ENCODE peak calls at places on chromosomes 6 and 20, in seven cellular contexts. E is LNCaP clone FGC, W is heart right ventricle, R is IMR-90, Q is dorsolateral prefrontal cortex, Y is H9, V is PC-9. L is an unnamed sample.

GRCh38 chr20:38573381-38573780 is 7.6 kb upstream of the ADIG start:
- DNase-seq in E (no peak), W (no peak), R (no peak), Q (no peak), Y (no peak), V (no peak), L (no peak)

GRCh38 chr20:49983848-49984408 is 1.1 kb downstream of the SNAI1 start:
- DNase-seq in E (no peak), W (peak), R (peak), Q (no peak), Y (no peak), V (peak), L (no peak)

GRCh38 chr6:30100585-30101422 is 12.1 kb downstream of the TRIM31 start:
- DNase-seq in E (no peak), W (peak), R (no peak), Q (no peak), Y (peak), V (peak), L (no peak)

GRCh38 chr20:9287826-9288225 is 218.9 kb downstream of the PLCB4 start:
- DNase-seq in E (no peak), W (no peak), R (no peak), Q (no peak), Y (no peak), V (no peak), L (no peak)

GRCh38 chr20:59955131-59955796 is 3.0 kb upstream of the CDH26 start:
- DNase-seq in E (peak), W (no peak), R (no peak), Q (no peak), Y (no peak), V (peak), L (no peak)

GRCh38 chr20:4366076-4366475 is 350.7 kb upstream of the RNF24 start:
- DNase-seq in E (no peak), W (no peak), R (no peak), Q (no peak), Y (no peak), V (no peak), L (no peak)

GRCh38 chr20:34375977-34376430 is 12.9 kb downstream of the ITCH start:
- DNase-seq in E (peak), W (no peak), R (no peak), Q (no peak), Y (no peak), V (no peak), L (no peak)

GRCh38 chr6:128209771-128210170 is 308.9 kb upstream of the THEMIS start:
- DNase-seq in E (no peak), W (no peak), R (peak), Q (no peak), Y (no peak), V (peak), L (no peak)

GRCh38 chr6:63565727-63566625 is 6.3 kb upstream of the LOC128125822 start:
- DNase-seq in E (no peak), W (no peak), R (peak), Q (no peak), Y (no peak), V (no peak), L (no peak)

GRCh38 chr6:152983637-152984386 is 971 bp upstream of the FBXO5 start:
- DNase-seq in E (peak), W (peak), R (peak), Q (peak), Y (peak), V (peak), L (peak)

GRCh38 chr6:136086686-136087085 is 163.4 kb downstream of the MTFR2 start:
- DNase-seq in E (no peak), W (no peak), R (no peak), Q (peak), Y (no peak), V (no peak), L (no peak)

GRCh38 chr20:11777861-11778570 is 139.7 kb upstream of the BTBD3 start:
- DNase-seq in E (no peak), W (no peak), R (peak), Q (no peak), Y (no peak), V (no peak), L (no peak)

GRCh38 chr6:155219299-155219698 is 44.5 kb upstream of the CLDN20 start:
- DNase-seq in E (no peak), W (no peak), R (no peak), Q (no peak), Y (no peak), V (no peak), L (no peak)

GRCh38 chr6:49541210-49541724 is 9.2 kb upstream of the C6orf141 start:
- DNase-seq in E (no peak), W (no peak), R (peak), Q (no peak), Y (no peak), V (peak), L (no peak)

GRCh38 chr6:51648236-51648635 is 439.2 kb downstream of the PKHD1 start:
- DNase-seq in E (no peak), W (no peak), R (no peak), Q (no peak), Y (no peak), V (no peak), L (no peak)

GRCh38 chr6:31272856-31273626 is 1.1 kb upstream of the HLA-C start:
- DNase-seq in E (no peak), W (no peak), R (no peak), Q (no peak), Y (no peak), V (no peak), L (no peak)

GRCh38 chr6:37862992-37863391 is 43.5 kb downstream of the ZFAND3 start:
- DNase-seq in E (peak), W (no peak), R (peak), Q (no peak), Y (no peak), V (peak), L (no peak)

GRCh38 chr6:149862901-149863595 is 1.1 kb downstream of the LRP11 start:
- DNase-seq in E (peak), W (peak), R (peak), Q (peak), Y (peak), V (peak), L (peak)

GRCh38 chr20:49399329-49399728 is 83.1 kb downstream of the KCNB1 start:
- DNase-seq in E (no peak), W (no peak), R (peak), Q (no peak), Y (no peak), V (no peak), L (no peak)

GRCh38 chr6:158256746-158257424 is 55.4 kb upstream of the TULP4 start:
- DNase-seq in E (no peak), W (no peak), R (no peak), Q (no peak), Y (no peak), V (no peak), L (no peak)

GRCh38 chr6:11771473-11772048 is 7.0 kb downstream of the ADTRP start:
- DNase-seq in E (no peak), W (no peak), R (peak), Q (no peak), Y (no peak), V (peak), L (no peak)

GRCh38 chr6:107699191-107700015 is 124.7 kb downstream of the SCML4 start:
- DNase-seq in E (no peak), W (no peak), R (no peak), Q (no peak), Y (peak), V (no peak), L (no peak)

GRCh38 chr6:53216301-53216700 is 67.7 kb upstream of the GCM1 start:
- DNase-seq in E (no peak), W (no peak), R (no peak), Q (no peak), Y (no peak), V (no peak), L (no peak)

GRCh38 chr6:79868098-79868722 is 79.1 kb downstream of the ELOVL4 start:
- DNase-seq in E (peak), W (no peak), R (peak), Q (no peak), Y (peak), V (peak), L (no peak)

GRCh38 chr20:6006603-6006949 is 47.3 kb downstream of the LRRN4 start:
- DNase-seq in E (no peak), W (no peak), R (no peak), Q (no peak), Y (no peak), V (no peak), L (no peak)

GRCh38 chr6:4567141-4567540 is 209.1 kb upstream of the CDYL start:
- DNase-seq in E (no peak), W (no peak), R (peak), Q (no peak), Y (no peak), V (peak), L (no peak)

GRCh38 chr20:5070081-5070480 is 49.7 kb downstream of the PCNA start:
- DNase-seq in E (no peak), W (no peak), R (no peak), Q (no peak), Y (no peak), V (no peak), L (no peak)

GRCh38 chr6:52407467-52407866 is 12.7 kb upstream of the EFHC1 start:
- DNase-seq in E (no peak), W (no peak), R (peak), Q (no peak), Y (no peak), V (peak), L (no peak)

GRCh38 chr20:33685328-33686007 is 717 bp downstream of the E2F1 start:
- DNase-seq in E (no peak), W (no peak), R (no peak), Q (no peak), Y (peak), V (peak), L (no peak)

DNA sequence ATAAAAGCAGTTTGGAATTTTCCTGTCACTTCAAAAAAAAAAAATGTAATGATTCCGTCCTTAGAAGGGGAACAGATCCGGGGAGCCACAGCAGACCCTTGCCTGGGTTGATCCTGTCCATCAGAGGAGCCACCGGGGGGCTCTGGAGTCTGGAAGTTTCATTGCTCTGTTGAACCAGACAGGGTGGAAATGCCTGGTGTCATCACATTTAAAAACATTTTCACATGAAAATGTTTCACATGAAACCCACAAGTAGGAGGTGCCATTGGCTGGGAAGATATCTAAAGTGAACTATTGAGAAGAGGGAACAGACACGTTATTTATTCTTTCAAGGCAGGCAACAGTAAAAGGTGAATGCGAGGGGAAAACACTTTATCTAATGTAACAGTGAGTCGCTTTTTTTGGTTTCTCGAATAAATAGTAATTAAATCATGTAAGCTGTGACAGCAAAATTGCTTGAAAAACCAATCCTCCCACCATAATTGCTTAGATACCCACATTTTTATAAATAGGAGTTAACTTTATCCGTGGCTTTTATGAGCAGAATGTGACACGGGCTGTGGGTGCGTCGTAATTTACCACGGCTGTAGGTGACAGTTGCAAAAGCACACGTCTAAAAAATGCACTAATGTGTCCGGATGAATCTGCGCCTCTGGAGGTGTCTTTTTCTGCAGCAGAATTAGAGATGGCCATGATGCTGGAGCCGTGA is 323.4 kb downstream of the TAF4 start:
- DNase-seq in E (no peak), W (no peak), R (no peak), Q (no peak), Y (no peak), V (no peak), L (no peak)
- TF ChIP-seq CTCF in E (no peak), W (no peak), R (no peak), Q (peak), Y (peak), V (no peak), L (no peak)

GRCh38 chr20:21520702-21521595 is 7.1 kb upstream of the NKX2-2 start:
- DNase-seq in E (no peak), W (no peak), R (no peak), Q (peak), Y (peak), V (no peak), L (no peak)
- TF ChIP-seq CTCF in E (peak), W (no peak), R (no peak), Q (peak), Y (peak), V (no peak), L (no peak)

GRCh38 chr6:16762265-16762546 is 946 bp upstream of the ATXN1 start:
- DNase-seq in E (no peak), W (no peak), R (no peak), Q (no peak), Y (no peak), V (no peak), L (no peak)

GRCh38 chr6:16766043-16766521 is 4.8 kb upstream of the ATXN1 start:
- DNase-seq in E (no peak), W (no peak), R (peak), Q (no peak), Y (no peak), V (peak), L (no peak)

GRCh38 chr6:16765235-16765634 is 4.0 kb upstream of the ATXN1 start:
- DNase-seq in E (no peak), W (no peak), R (no peak), Q (no peak), Y (no peak), V (no peak), L (no peak)

GRCh38 chr6:16762547-16763477 is 1.6 kb upstream of the ATXN1 start:
- DNase-seq in E (no peak), W (peak), R (peak), Q (no peak), Y (peak), V (peak), L (peak)

DNA sequence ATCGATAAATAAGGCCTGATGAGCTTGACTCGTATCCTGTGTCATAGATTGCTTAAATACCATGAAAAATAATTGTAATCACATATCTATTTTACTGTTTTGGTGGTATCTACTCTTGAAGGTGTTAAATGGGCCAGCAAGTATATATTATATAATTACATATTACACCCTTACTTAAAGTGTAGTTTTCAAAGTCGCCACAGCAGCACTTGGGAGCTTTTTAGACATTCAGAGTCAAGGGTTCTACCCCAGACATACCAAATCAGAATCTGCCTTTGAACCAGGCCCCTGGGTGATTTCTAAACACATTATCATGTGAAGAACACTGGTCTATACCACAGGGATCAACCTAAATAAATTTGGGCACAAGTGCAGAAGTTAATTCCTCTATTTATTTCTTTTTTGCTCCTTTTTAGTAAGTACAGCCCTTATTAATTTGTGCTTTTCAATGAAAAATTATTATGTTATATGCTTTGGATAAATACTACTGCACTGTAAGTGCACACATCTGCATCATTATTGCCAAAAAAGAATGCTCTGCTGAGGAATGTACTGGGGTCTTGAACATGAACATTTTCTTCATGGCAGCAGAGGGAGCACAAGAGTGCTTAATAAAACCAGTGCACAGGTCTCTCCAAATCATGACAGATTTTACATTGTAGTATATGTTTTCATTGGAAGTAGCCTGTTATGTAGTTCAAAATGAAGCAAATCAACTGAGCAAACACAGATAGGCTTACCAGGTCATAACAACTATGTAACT is 3.1 kb upstream of the ATXN1 start:
- DNase-seq in E (no peak), W (no peak), R (peak), Q (no peak), Y (no peak), V (no peak), L (no peak)
- TF ChIP-seq CTCF in E (peak), W (peak), R (peak), Q (no peak), Y (peak), V (peak), L (peak)

GRCh38 chr20:30912006-30912660 is 345.3 kb upstream of the DEFB115 start:
- DNase-seq in E (peak), W (no peak), R (no peak), Q (no peak), Y (peak), V (no peak), L (no peak)
- TF ChIP-seq CTCF in E (no peak), W (peak), R (peak), Q (no peak), Y (no peak), V (no peak), L (no peak)

GRCh38 chr6:163209005-163209404 is 205.5 kb upstream of the QKI start:
- DNase-seq in E (no peak), W (no peak), R (no peak), Q (no peak), Y (no peak), V (no peak), L (no peak)

GRCh38 chr6:163212123-163212522 is 202.4 kb upstream of the QKI start:
- DNase-seq in E (no peak), W (no peak), R (no peak), Q (no peak), Y (no peak), V (no peak), L (no peak)

GRCh38 chr6:163218361-163218894 is 196.1 kb upstream of the QKI start:
- DNase-seq in E (no peak), W (no peak), R (no peak), Q (no peak), Y (no peak), V (no peak), L (no peak)

DNA sequence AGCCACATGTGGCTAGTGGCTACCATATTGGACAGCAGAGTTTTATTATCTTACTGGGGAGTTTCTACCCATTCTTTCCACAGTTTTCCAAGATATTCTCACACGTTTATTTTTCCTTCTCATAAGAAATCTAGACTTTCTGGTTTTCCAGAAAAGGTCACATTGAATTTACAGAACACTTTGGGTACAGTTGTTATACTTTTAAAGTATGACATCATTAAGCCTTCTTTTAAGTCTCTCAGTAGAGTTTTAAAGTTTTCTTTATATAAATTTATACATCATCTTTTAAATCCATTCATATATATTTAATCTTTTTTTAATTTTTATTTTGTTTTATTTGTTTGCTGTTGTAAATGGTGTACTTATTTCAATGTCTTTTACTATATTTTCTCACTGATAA is 200.3 kb upstream of the QKI start:
- DNase-seq in E (no peak), W (no peak), R (no peak), Q (no peak), Y (no peak), V (no peak), L (no peak)
- TF ChIP-seq CTCF in E (no peak), W (no peak), R (no peak), Q (no peak), Y (no peak), V (no peak), L (no peak)

DNA sequence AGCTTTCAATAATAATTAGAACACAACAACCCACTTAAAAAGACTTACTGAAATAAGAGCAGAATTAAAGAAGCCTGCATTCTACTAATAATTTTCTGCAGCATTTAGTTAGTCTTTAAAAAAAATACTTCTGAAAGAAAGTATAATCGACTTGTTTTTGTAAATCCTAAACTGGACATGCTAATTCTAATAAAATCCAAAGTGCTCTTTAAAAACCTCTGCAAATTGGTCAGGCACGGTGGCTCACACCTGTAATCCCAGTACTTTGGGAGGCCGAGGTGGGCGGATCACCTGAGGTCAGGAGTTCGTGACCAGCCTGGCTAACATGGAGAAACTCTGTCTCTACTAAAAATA is 57.5 kb upstream of the ARMH2 start:
- DNase-seq in E (no peak), W (no peak), R (no peak), Q (no peak), Y (no peak), V (no peak), L (no peak)
- TF ChIP-seq CTCF in E (no peak), W (peak), R (no peak), Q (peak), Y (peak), V (peak), L (peak)

GRCh38 chr6:7215798-7216231 is 97.2 kb downstream of the SSR1 start:
- DNase-seq in E (no peak), W (no peak), R (no peak), Q (no peak), Y (no peak), V (no peak), L (no peak)

GRCh38 chr6:7218586-7218985 is 94.4 kb downstream of the SSR1 start:
- DNase-seq in E (no peak), W (no peak), R (no peak), Q (no peak), Y (no peak), V (no peak), L (no peak)

GRCh38 chr6:7215140-7215539 is 97.9 kb downstream of the SSR1 start:
- DNase-seq in E (no peak), W (no peak), R (peak), Q (no peak), Y (no peak), V (no peak), L (no peak)

GRCh38 chr6:7219310-7219709 is 93.7 kb downstream of the SSR1 start:
- DNase-seq in E (no peak), W (peak), R (peak), Q (no peak), Y (no peak), V (peak), L (no peak)

GRCh38 chr6:7216941-7217621 is 95.9 kb downstream of the SSR1 start:
- DNase-seq in E (no peak), W (peak), R (no peak), Q (no peak), Y (no peak), V (peak), L (no peak)
- TF ChIP-seq CTCF in E (no peak), W (no peak), R (no peak), Q (no peak), Y (peak), V (no peak), L (no peak)

GRCh38 chr6:39906318-39906761 is 27.9 kb downstream of the MOCS1 start:
- DNase-seq in E (no peak), W (no peak), R (no peak), Q (no peak), Y (no peak), V (no peak), L (no peak)
- TF ChIP-seq CTCF in E (no peak), W (no peak), R (no peak), Q (no peak), Y (no peak), V (no peak), L (no peak)

L was measured in natural killer cell.